ENCODE peak calls at places on chromosomes 5 and 9, in four cellular contexts. F, U, A and V are unnamed samples.

GRCh38 chr9:95572370-95573151 is 55.8 kb upstream of the PTCH1 start:
- DNase-seq in F (no peak), U (no peak), A (no peak), V (no peak)

GRCh38 chr5:23157169-23157568 is 304.0 kb upstream of the CDH12 start:
- DNase-seq in F (no peak), U (no peak), A (no peak), V (no peak)

GRCh38 chr5:57174850-57175525 is 1.1 kb downstream of the GPBP1 start:
- DNase-seq in F (no peak), U (no peak), A (no peak), V (no peak)

GRCh38 chr9:61671276-61671973 is 481.6 kb downstream of the SPATA31A7 start:
- DNase-seq in F (no peak), U (no peak), A (no peak), V (no peak)

GRCh38 chr9:98404157-98404695 is 148.8 kb upstream of the TBC1D2 start:
- DNase-seq in F (no peak), U (no peak), A (no peak), V (no peak)

GRCh38 chr5:32708949-32709348 is 2.2 kb upstream of the NPR3 start:
- DNase-seq in F (no peak), U (no peak), A (no peak), V (no peak)

GRCh38 chr9:135242406-135242805 is 154.9 kb downstream of the OLFM1 start:
- DNase-seq in F (no peak), U (no peak), A (no peak), V (no peak)

GRCh38 chr9:72703574-72703973 is 182.2 kb downstream of the TMC1 start:
- DNase-seq in F (no peak), U (no peak), A (peak), V (peak)

GRCh38 chr5:29942089-29942488 is 1251.4 kb upstream of the CDH6 start:
- DNase-seq in F (no peak), U (no peak), A (no peak), V (no peak)

GRCh38 chr5:5416733-5417132 is 5.7 kb upstream of the ICE1 start:
- DNase-seq in F (no peak), U (no peak), A (no peak), V (no peak)

GRCh38 chr9:109251080-109251775 is 69.6 kb downstream of the EPB41L4B start:
- DNase-seq in F (peak), U (no peak), A (no peak), V (peak)

GRCh38 chr5:122316652-122317051 is 4.6 kb downstream of the SNCAIP start:
- DNase-seq in F (no peak), U (no peak), A (no peak), V (no peak)

GRCh38 chr9:133242241-133242640 is 32.8 kb downstream of the ABO start:
- DNase-seq in F (no peak), U (no peak), A (no peak), V (no peak)

GRCh38 chr9:127360829-127361228 is 36.1 kb upstream of the SLC2A8 start:
- DNase-seq in F (peak), U (peak), A (no peak), V (peak)

GRCh38 chr5:35899805-35900204 is 38.6 kb downstream of the CAPSL start:
- DNase-seq in F (no peak), U (no peak), A (no peak), V (no peak)

GRCh38 chr5:132094393-132095076 is 20.9 kb downstream of the CSF2 start:
- DNase-seq in F (peak), U (no peak), A (no peak), V (peak)

GRCh38 chr9:3498691-3499090 is 27.1 kb downstream of the RFX3 start:
- DNase-seq in F (no peak), U (no peak), A (no peak), V (peak)

GRCh38 chr5:139710370-139711066 is 62.4 kb downstream of the CXXC5 start:
- DNase-seq in F (peak), U (peak), A (no peak), V (peak)

GRCh38 chr9:18184034-18184800 is 289.7 kb upstream of the ADAMTSL1 start:
- DNase-seq in F (no peak), U (no peak), A (no peak), V (no peak)

GRCh38 chr5:181260720-181261319 is at the start of gene TRIM52:
- DNase-seq in F (peak), U (peak), A (peak), V (peak)

GRCh38 chr9:17627641-17628040 is 48.8 kb downstream of the SH3GL2 start:
- DNase-seq in F (no peak), U (no peak), A (no peak), V (peak)

GRCh38 chr5:154097031-154097430 is 58.3 kb downstream of the MFAP3 start:
- DNase-seq in F (no peak), U (peak), A (no peak), V (no peak)

GRCh38 chr5:53936481-53937352 is 373.7 kb downstream of the ARL15 start:
- DNase-seq in F (no peak), U (no peak), A (no peak), V (no peak)

GRCh38 chr5:37888476-37888875 is 48.6 kb upstream of the GDNF start:
- DNase-seq in F (no peak), U (no peak), A (no peak), V (peak)

DNA sequence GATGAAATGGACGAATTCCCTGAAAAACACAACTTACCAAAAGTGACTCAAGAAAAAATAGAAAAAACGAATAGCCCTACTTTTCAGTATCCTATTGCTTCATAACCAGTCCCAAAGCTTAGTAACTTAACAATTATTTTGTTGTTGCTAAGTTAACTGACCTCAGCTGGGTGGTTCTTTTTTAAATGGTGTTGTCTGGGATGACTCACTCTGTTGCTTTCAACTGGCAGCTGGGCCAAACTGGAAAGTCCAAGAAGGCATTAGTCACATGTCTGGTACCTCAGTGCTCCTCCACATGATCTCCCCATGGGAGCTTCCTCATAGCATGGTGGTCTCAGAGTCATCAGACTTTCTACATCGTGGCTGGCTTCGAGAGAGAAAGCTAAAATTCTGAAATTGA is 47.8 kb upstream of the ADAMTS2 start:
- DNase-seq in F (no peak), U (no peak), A (no peak), V (peak)
- H3K27ac ChIP-seq in F (no peak), U (no peak), A (no peak), V (no peak)

GRCh38 chr9:105187781-105188180 is 56.7 kb upstream of the SLC44A1 start:
- DNase-seq in F (peak), U (no peak), A (no peak), V (peak)

GRCh38 chr9:105191508-105192118 is 52.8 kb upstream of the SLC44A1 start:
- DNase-seq in F (peak), U (no peak), A (peak), V (no peak)

GRCh38 chr9:105193560-105193959 is 50.9 kb upstream of the SLC44A1 start:
- DNase-seq in F (no peak), U (no peak), A (no peak), V (no peak)

GRCh38 chr9:105194234-105194633 is 50.2 kb upstream of the SLC44A1 start:
- DNase-seq in F (no peak), U (no peak), A (no peak), V (no peak)

GRCh38 chr9:105188746-105189145 is 55.7 kb upstream of the SLC44A1 start:
- DNase-seq in F (no peak), U (no peak), A (no peak), V (no peak)
- TF ChIP-seq ELK1 in F (no peak), U (no peak), A (no peak), V (no peak)

DNA sequence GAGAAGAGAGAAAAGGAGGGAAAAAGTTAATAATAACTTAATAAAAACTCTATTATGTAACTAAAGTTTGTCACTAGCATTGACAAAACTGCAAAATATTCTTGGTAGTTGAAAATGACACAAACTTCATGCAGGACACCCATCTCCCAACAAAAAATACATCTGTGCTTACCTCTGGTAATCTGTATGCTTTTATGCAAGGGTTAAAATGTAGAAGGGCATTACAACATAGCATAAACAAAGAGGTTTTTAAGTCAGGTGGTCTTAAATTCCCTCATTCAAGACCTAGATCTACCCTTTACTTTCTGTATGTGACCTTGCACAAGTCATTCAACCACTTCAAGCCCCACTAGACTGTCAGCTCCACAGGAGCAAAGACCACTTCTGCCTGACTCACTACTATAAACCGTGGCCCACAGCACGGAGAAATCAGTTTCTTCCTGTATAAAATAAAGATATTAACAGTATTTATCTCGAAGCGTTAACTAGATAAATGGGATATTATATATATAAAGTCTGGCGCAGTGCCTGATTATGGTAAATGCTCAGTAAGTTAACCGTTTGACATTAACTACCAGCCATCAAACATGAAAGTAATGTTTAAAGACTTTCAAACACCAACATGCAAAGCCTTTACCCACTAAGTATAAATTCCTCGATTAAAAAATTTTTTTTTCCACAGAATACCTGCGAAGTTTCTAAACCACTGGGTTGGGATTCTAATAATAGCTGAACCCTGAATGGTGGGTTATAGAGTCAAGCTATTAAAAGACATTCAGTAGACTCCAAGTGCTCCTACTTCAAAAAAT is 2.0 kb downstream of the FBXL17 start:
- DNase-seq in F (no peak), U (no peak), A (no peak), V (peak)
- H3K27ac ChIP-seq in F (peak), U (no peak), A (peak), V (no peak)

DNA sequence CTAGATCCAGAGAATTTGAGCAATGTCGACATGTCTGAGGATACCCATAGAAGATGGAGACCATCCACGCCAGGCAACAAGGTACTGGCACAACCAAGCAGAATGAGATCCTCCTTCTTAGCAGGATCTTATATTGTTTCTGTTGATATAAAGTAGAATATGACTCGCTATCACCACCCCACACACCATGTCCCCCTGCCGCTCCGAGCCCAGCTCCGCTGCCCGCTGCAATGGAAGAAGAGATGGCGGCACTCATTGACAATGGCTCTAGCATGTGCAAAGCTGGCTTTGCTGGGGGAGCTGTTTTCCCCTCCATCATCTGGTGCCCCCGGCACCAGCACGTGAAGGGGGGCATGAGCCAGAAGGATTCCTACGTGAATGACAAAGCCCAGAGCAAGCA is 49.5 kb upstream of the FBXL7 start:
- DNase-seq in F (no peak), U (no peak), A (no peak), V (no peak)
- TF ChIP-seq ELK1 in F (no peak), U (no peak), A (no peak), V (no peak)

GRCh38 chr5:80238078-80238477 is 17.8 kb downstream of the SERINC5 start:
- DNase-seq in F (no peak), U (no peak), A (no peak), V (no peak)
- H3K27ac ChIP-seq in F (no peak), U (no peak), A (no peak), V (no peak)

DNA sequence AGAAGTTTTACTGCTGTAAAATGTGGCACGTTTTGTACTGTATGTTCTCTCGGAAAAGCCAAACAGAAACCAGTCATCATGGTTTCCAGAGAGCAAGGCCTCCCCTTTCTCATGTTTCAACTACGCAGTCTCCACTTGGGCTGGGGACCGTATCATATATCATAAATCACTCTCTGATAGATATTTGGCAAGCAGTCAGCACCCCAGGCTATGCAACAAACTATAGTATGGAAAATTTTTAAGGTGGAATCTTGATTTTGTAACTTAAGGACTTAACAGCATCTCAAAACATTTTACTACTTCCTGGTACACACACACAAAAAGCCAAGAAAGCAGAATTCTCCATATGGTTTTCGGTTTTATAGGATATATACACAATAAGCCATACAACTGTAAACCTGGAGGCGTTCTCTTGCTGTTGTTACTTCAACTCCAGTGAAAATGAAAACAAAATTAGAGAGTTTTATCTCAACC is 283.6 kb downstream of the NFIB start:
- DNase-seq in F (no peak), U (no peak), A (no peak), V (peak)
- TF ChIP-seq ELK1 in F (no peak), U (no peak), A (no peak), V (no peak)

GRCh38 chr9:137319434-137319975 is 17.4 kb upstream of the NRARP start:
- DNase-seq in F (no peak), U (no peak), A (no peak), V (no peak)

GRCh38 chr9:137317979-137318511 is 16.0 kb upstream of the NRARP start:
- DNase-seq in F (no peak), U (no peak), A (no peak), V (no peak)

GRCh38 chr9:137318976-137319375 is 16.9 kb upstream of the NRARP start:
- DNase-seq in F (no peak), U (peak), A (no peak), V (peak)

GRCh38 chr9:137317021-137317978 is 15.2 kb upstream of the NRARP start:
- DNase-seq in F (no peak), U (no peak), A (no peak), V (no peak)

GRCh38 chr9:137318565-137318964 is 16.5 kb upstream of the NRARP start:
- DNase-seq in F (no peak), U (no peak), A (no peak), V (no peak)
- H3K27ac ChIP-seq in F (no peak), U (no peak), A (no peak), V (no peak)